ENCODE peak calls at places on chromosomes 13 and 19, in eight cellular contexts. T is A549, G is PC-3, V is mammary epithelial cell, N is uterus, W is fibroblast of lung, I is A673, R is cardiac muscle cell. Q is an unnamed sample.

GRCh38 chr19:17075860-17076538 is 422 bp downstream of the MYO9B start:
- DNase-seq in T (peak; percentile 22), G (peak; percentile 18), V (peak; percentile 13), N (peak; percentile 59), W (no peak), I (peak; percentile 42), R (peak; percentile 31), Q (peak; percentile 88)

GRCh38 chr19:46270521-46271256 is 26.2 kb upstream of the HIF3A start:
- DNase-seq in T (no peak), G (no peak), V (no peak), N (no peak), W (no peak), I (no peak), R (no peak), Q (no peak)

GRCh38 chr19:17036640-17037039 is 10.0 kb upstream of the CPAMD8 start:
- DNase-seq in T (no peak), G (no peak), V (no peak), N (no peak), W (no peak), I (no peak), R (no peak), Q (peak; percentile 32)

GRCh38 chr13:97058417-97058816 is 64.1 kb upstream of the OXGR1 start:
- DNase-seq in T (no peak), G (no peak), V (no peak), N (no peak), W (no peak), I (peak; percentile 42), R (no peak), Q (no peak)

GRCh38 chr13:100491164-100491847 is 97.3 kb downstream of the GGACT start:
- DNase-seq in T (no peak), G (no peak), V (no peak), N (peak; percentile 60), W (peak; percentile 89), I (no peak), R (peak; percentile 94), Q (no peak)

GRCh38 chr13:30341815-30342570 is 34.6 kb upstream of the KATNAL1 start:
- DNase-seq in T (no peak), G (peak; percentile 90), V (peak; percentile 89), N (peak; percentile 86), W (peak; percentile 91), I (peak; percentile 65), R (peak; percentile 87), Q (peak; percentile 83)

GRCh38 chr13:108437496-108437895 is 168.0 kb downstream of the TNFSF13B start:
- DNase-seq in T (no peak), G (peak; percentile 5), V (peak; percentile 14), N (no peak), W (no peak), I (no peak), R (no peak), Q (no peak)

GRCh38 chr19:16273005-16273404 is 51.6 kb upstream of the KLF2 start:
- DNase-seq in T (no peak), G (no peak), V (no peak), N (no peak), W (no peak), I (no peak), R (peak; percentile 26), Q (no peak)

GRCh38 chr13:50677687-50678463 is 165.6 kb downstream of the DLEU7 start:
- DNase-seq in T (no peak), G (peak; percentile 37), V (peak; percentile 47), N (no peak), W (no peak), I (no peak), R (no peak), Q (no peak)

GRCh38 chr13:24097064-24097463 is 63.5 kb upstream of the SPATA13 start:
- DNase-seq in T (no peak), G (peak; percentile 19), V (no peak), N (no peak), W (peak; percentile 67), I (peak; percentile 52), R (peak; percentile 51), Q (no peak)

GRCh38 chr13:23701646-23702045 is 131.4 kb downstream of the TNFRSF19 start:
- DNase-seq in T (no peak), G (no peak), V (no peak), N (peak; percentile 89), W (peak; percentile 65), I (no peak), R (peak; percentile 99), Q (peak; percentile 71)

GRCh38 chr19:18500820-18501219 is 21.1 kb downstream of the ELL start:
- DNase-seq in T (no peak), G (no peak), V (no peak), N (peak; percentile 41), W (no peak), I (no peak), R (no peak), Q (no peak)

GRCh38 chr19:40933025-40933424 is 51.0 kb upstream of the CYP2A7 start:
- DNase-seq in T (peak; percentile 41), G (peak; percentile 66), V (no peak), N (no peak), W (no peak), I (peak; percentile 28), R (peak; percentile 30), Q (no peak)

GRCh38 chr19:6983448-6983847 is 37.8 kb downstream of the MBD3L2B start:
- DNase-seq in T (no peak), G (peak; percentile 25), V (no peak), N (no peak), W (no peak), I (no peak), R (no peak), Q (no peak)

GRCh38 chr19:6030214-6030507 is 52.2 kb upstream of the RANBP3 start:
- DNase-seq in T (no peak), G (peak; percentile 31), V (peak; percentile 81), N (no peak), W (peak; percentile 82), I (peak; percentile 19), R (peak; percentile 81), Q (peak; percentile 14)

GRCh38 chr19:4584670-4585460 is 25.4 kb upstream of the SEMA6B start:
- DNase-seq in T (no peak), G (no peak), V (no peak), N (no peak), W (no peak), I (peak; percentile 56), R (peak; percentile 25), Q (no peak)

GRCh38 chr19:5691205-5691929 is 1.3 kb downstream of the RPL36 start:
- DNase-seq in T (no peak), G (peak; percentile 48), V (peak; percentile 52), N (peak; percentile 68), W (peak; percentile 73), I (peak; percentile 72), R (peak; percentile 73), Q (peak; percentile 84)

GRCh38 chr13:32475403-32475802 is 47.5 kb upstream of the N4BP2L1 start:
- DNase-seq in T (no peak), G (no peak), V (no peak), N (no peak), W (no peak), I (peak; percentile 71), R (no peak), Q (no peak)

DNA sequence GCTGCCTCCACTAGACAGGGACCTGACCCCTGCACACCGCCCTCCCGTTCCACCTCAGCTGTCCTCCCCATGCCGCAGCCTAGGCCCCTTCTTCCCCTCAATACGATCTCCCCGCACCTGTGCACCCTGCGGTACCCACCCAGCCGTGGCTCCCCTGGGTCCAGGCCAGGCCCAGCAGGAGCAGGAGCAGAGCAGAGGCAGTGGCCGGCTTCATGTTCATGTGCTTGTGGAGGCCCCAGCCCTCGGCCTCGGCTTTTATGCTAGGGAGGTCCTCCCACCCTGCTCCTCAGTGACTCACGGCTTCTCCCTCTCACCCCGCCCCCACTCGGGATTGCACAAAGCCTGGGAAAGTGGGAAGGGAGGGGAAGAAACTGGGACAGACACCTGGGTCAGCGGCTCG is 11.4 kb upstream of the KRTDAP start:
- DNase-seq in T (no peak), G (no peak), V (no peak), N (no peak), W (peak; percentile 9), I (no peak), R (peak; percentile 53), Q (peak; percentile 75)
- H3K4me1 ChIP-seq in T (no peaks in the 10 kb centered on the region), G (no peaks in the 10 kb centered on the region), V (no peaks in the 10 kb centered on the region), N (no peaks in the 10 kb centered on the region), W (no peaks in the 10 kb centered on the region), I (no peaks in the 10 kb centered on the region), R (peaks cover 4% of the 10 kb centered on the region), Q (no peaks in the 10 kb centered on the region)

DNA sequence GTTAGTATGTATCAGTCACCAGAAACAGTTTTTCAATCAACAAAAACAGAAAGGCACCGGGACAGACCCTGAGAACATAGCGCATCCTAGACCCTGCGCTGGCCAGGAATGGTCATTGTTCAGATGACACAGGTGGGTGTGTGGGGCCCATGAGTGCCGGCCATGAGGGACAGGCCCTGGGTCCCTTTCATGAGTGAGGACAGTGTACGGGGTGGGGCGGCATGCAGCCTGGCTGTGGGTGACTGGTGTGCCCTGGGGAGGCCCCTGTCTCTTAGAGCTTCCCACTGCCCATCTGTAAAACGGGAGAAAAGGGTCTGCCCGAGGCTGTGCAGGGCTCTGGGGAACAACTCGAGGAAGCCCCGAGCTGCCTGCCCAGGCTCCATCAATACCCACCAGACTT is 25.8 kb downstream of the PBX4 start:
- DNase-seq in T (no peak), G (no peak), V (no peak), N (no peak), W (no peak), I (no peak), R (no peak), Q (peak; percentile 57)
- TF ChIP-seq CTCF in T (no peak), G (no peak), V (no peak), N (no peak), W (no peak), I (no peak), R (no peak), Q (no peak)

DNA sequence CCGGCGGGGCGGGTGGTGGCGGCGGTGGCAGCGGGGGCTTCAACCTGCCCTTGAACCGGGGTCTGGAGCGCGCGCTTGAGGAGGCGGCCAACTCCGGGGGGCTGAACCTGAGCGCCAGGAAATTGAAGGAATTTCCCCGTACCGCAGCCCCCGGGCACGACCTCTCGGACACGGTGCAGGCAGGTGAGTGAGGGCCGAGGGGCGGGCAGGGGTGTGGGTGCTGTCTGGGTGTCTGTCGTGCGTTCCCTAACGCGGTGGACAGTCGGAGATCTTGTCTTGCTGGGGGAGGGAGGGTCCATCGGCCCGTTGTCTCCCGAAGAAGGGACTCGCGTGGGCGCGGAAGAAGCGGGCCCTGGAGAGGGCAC is 533 bp downstream of the LRCH1 start:
- DNase-seq in T (no peak), G (no peak), V (no peak), N (peak; percentile 40), W (no peak), I (no peak), R (no peak), Q (no peak)
- H3K9me3 ChIP-seq in T (no peaks in the 10 kb centered on the region), G (no peaks in the 10 kb centered on the region), V (no peaks in the 10 kb centered on the region), N (no peaks in the 10 kb centered on the region), W (no peaks in the 10 kb centered on the region), I (no peaks in the 10 kb centered on the region), R (no peaks in the 10 kb centered on the region), Q (no peaks in the 10 kb centered on the region)

DNA sequence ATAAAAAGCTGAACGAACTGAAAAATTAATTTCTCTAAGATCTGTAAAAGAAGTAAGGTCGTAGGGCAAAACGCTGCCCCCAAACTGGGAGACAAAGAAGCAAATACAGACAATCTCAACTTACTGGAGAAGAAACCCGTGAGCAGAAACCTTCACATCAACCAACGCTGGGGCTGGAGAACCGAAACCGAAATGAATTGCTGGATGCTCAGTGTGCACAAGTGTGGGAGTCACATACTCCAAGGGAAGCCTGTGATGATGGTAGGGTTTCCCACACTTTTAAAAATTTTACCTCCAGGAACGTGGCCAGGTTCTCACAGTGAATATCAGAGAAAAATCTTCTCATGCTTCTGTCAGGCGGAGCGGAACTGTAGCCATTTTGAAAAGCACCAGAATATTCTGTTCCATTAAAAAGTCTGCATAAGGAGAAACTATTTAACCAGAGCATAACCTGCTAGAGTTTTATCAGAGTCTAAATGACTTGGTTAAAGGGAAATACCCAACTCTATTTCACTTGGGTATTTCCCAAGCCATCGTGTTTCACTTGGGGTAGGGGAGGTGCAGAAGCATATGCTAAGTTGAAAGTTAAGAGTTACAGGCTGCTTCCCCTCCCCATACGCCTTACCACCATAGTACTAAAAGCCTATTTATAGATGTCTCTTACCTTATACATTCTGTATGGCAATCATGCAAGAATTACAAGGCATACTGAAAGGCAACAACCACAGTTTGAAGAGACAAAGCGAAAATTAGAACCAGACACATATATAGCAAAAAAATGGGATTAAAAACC is 110.5 kb upstream of the SLITRK1 start:
- DNase-seq in T (no peak), G (no peak), V (no peak), N (no peak), W (no peak), I (no peak), R (no peak), Q (no peak)
- H3K4me1 ChIP-seq in T (no peaks in the 10 kb centered on the region), G (no peaks in the 10 kb centered on the region), V (no peaks in the 10 kb centered on the region), N (no peaks in the 10 kb centered on the region), W (no peaks in the 10 kb centered on the region), I (no peaks in the 10 kb centered on the region), R (no peaks in the 10 kb centered on the region), Q (no peaks in the 10 kb centered on the region)

Q was measured in left lung.